ENCODE peak calls at places on chromosomes 7 and 10, in seven cellular contexts. One of them, this sample, is unnamed.

GRCh38 chr7:28005075-28005847 is 175.3 kb downstream of the JAZF1 start:
- DNase-seq in activated gamma-delta T cell treated with Interleukin-2 at 50 U/mL for 16 hours: no peak
- DNase-seq in foreskin fibroblast: peak; percentile 60
- DNase-seq in PC-3: no peak
- DNase-seq in HS-5: no peak
- DNase-seq in iris pigment epithelial cell: no peak
- DNase-seq in T1000: no peak
- DNase-seq in this sample: no peak

GRCh38 chr7:144671429-144671828 is 164.4 kb downstream of the TPK1 start:
- DNase-seq in activated gamma-delta T cell treated with Interleukin-2 at 50 U/mL for 16 hours: no peak
- DNase-seq in foreskin fibroblast: no peak
- DNase-seq in PC-3: no peak
- DNase-seq in HS-5: no peak
- DNase-seq in iris pigment epithelial cell: no peak
- DNase-seq in T1000: no peak
- DNase-seq in this sample: no peak

GRCh38 chr7:43108255-43109011 is 4.0 kb upstream of the HECW1 start:
- DNase-seq in activated gamma-delta T cell treated with Interleukin-2 at 50 U/mL for 16 hours: no peak
- DNase-seq in foreskin fibroblast: peak; percentile 84
- DNase-seq in PC-3: peak; percentile 79
- DNase-seq in HS-5: no peak
- DNase-seq in iris pigment epithelial cell: peak; percentile 55
- DNase-seq in T1000: no peak
- DNase-seq in this sample: peak; percentile 47

GRCh38 chr7:30674420-30674819 is 7.8 kb downstream of the CRHR2 start:
- DNase-seq in activated gamma-delta T cell treated with Interleukin-2 at 50 U/mL for 16 hours: no peak
- DNase-seq in foreskin fibroblast: no peak
- DNase-seq in PC-3: no peak
- DNase-seq in HS-5: no peak
- DNase-seq in iris pigment epithelial cell: no peak
- DNase-seq in T1000: no peak
- DNase-seq in this sample: no peak

GRCh38 chr10:43122096-43122495 is 16.1 kb upstream of the CSGALNACT2 start:
- DNase-seq in activated gamma-delta T cell treated with Interleukin-2 at 50 U/mL for 16 hours: no peak
- DNase-seq in foreskin fibroblast: no peak
- DNase-seq in PC-3: no peak
- DNase-seq in HS-5: no peak
- DNase-seq in iris pigment epithelial cell: no peak
- DNase-seq in T1000: no peak
- DNase-seq in this sample: no peak

GRCh38 chr10:43226851-43227845 is 39.7 kb downstream of the RASGEF1A start:
- DNase-seq in activated gamma-delta T cell treated with Interleukin-2 at 50 U/mL for 16 hours: peak; percentile 2
- DNase-seq in foreskin fibroblast: no peak
- DNase-seq in PC-3: no peak
- DNase-seq in HS-5: no peak
- DNase-seq in iris pigment epithelial cell: no peak
- DNase-seq in T1000: no peak
- DNase-seq in this sample: no peak

GRCh38 chr10:47282657-47283018 is 17.4 kb upstream of the GDF10 start:
- DNase-seq in activated gamma-delta T cell treated with Interleukin-2 at 50 U/mL for 16 hours: no peak
- DNase-seq in foreskin fibroblast: no peak
- DNase-seq in PC-3: no peak
- DNase-seq in HS-5: no peak
- DNase-seq in iris pigment epithelial cell: no peak
- DNase-seq in T1000: no peak
- DNase-seq in this sample: no peak

GRCh38 chr10:84204122-84204521 is 9.8 kb downstream of the CDHR1 start:
- DNase-seq in activated gamma-delta T cell treated with Interleukin-2 at 50 U/mL for 16 hours: no peak
- DNase-seq in foreskin fibroblast: no peak
- DNase-seq in PC-3: no peak
- DNase-seq in HS-5: no peak
- DNase-seq in iris pigment epithelial cell: peak; percentile 21
- DNase-seq in T1000: no peak
- DNase-seq in this sample: peak; percentile 8

GRCh38 chr10:72275351-72276012 is 1.8 kb downstream of the DDIT4 start:
- DNase-seq in activated gamma-delta T cell treated with Interleukin-2 at 50 U/mL for 16 hours: no peak
- DNase-seq in foreskin fibroblast: peak; percentile 41
- DNase-seq in PC-3: no peak
- DNase-seq in HS-5: no peak
- DNase-seq in iris pigment epithelial cell: peak; percentile 34
- DNase-seq in T1000: no peak
- DNase-seq in this sample: no peak

GRCh38 chr7:122304996-122305421 is 459 bp upstream of the FEZF1 start:
- DNase-seq in activated gamma-delta T cell treated with Interleukin-2 at 50 U/mL for 16 hours: no peak
- DNase-seq in foreskin fibroblast: no peak
- DNase-seq in PC-3: no peak
- DNase-seq in HS-5: no peak
- DNase-seq in iris pigment epithelial cell: no peak
- DNase-seq in T1000: peak; percentile 36
- DNase-seq in this sample: no peak

GRCh38 chr10:14438057-14438456 is 107.3 kb upstream of the FRMD4A start:
- DNase-seq in activated gamma-delta T cell treated with Interleukin-2 at 50 U/mL for 16 hours: no peak
- DNase-seq in foreskin fibroblast: no peak
- DNase-seq in PC-3: no peak
- DNase-seq in HS-5: no peak
- DNase-seq in iris pigment epithelial cell: no peak
- DNase-seq in T1000: no peak
- DNase-seq in this sample: no peak

GRCh38 chr10:48838830-48839229 is 100.8 kb downstream of the LRRC18 start:
- DNase-seq in activated gamma-delta T cell treated with Interleukin-2 at 50 U/mL for 16 hours: no peak
- DNase-seq in foreskin fibroblast: no peak
- DNase-seq in PC-3: no peak
- DNase-seq in HS-5: no peak
- DNase-seq in iris pigment epithelial cell: no peak
- DNase-seq in T1000: no peak
- DNase-seq in this sample: no peak

GRCh38 chr7:103687272-103687671 is 241.3 kb upstream of the SLC26A5 start:
- DNase-seq in activated gamma-delta T cell treated with Interleukin-2 at 50 U/mL for 16 hours: no peak
- DNase-seq in foreskin fibroblast: no peak
- DNase-seq in PC-3: no peak
- DNase-seq in HS-5: no peak
- DNase-seq in iris pigment epithelial cell: no peak
- DNase-seq in T1000: no peak
- DNase-seq in this sample: no peak

GRCh38 chr7:157606140-157606539 is 269.3 kb downstream of the DNAJB6 start:
- DNase-seq in activated gamma-delta T cell treated with Interleukin-2 at 50 U/mL for 16 hours: no peak
- DNase-seq in foreskin fibroblast: no peak
- DNase-seq in PC-3: no peak
- DNase-seq in HS-5: no peak
- DNase-seq in iris pigment epithelial cell: no peak
- DNase-seq in T1000: no peak
- DNase-seq in this sample: no peak

GRCh38 chr7:149690688-149691446 is 82.5 kb downstream of the ZNF467 start:
- DNase-seq in activated gamma-delta T cell treated with Interleukin-2 at 50 U/mL for 16 hours: no peak
- DNase-seq in foreskin fibroblast: peak; percentile 78
- DNase-seq in PC-3: peak; percentile 54
- DNase-seq in HS-5: no peak
- DNase-seq in iris pigment epithelial cell: peak; percentile 78
- DNase-seq in T1000: no peak
- DNase-seq in this sample: peak; percentile 97

GRCh38 chr7:137626469-137627067 is 220.2 kb downstream of the DGKI start:
- DNase-seq in activated gamma-delta T cell treated with Interleukin-2 at 50 U/mL for 16 hours: no peak
- DNase-seq in foreskin fibroblast: peak; percentile 49
- DNase-seq in PC-3: peak; percentile 70
- DNase-seq in HS-5: no peak
- DNase-seq in iris pigment epithelial cell: peak; percentile 51
- DNase-seq in T1000: no peak
- DNase-seq in this sample: peak; percentile 47

GRCh38 chr7:134472572-134473242 is 13.8 kb upstream of the AKR1B1 start:
- DNase-seq in activated gamma-delta T cell treated with Interleukin-2 at 50 U/mL for 16 hours: no peak
- DNase-seq in foreskin fibroblast: peak; percentile 30
- DNase-seq in PC-3: no peak
- DNase-seq in HS-5: no peak
- DNase-seq in iris pigment epithelial cell: peak; percentile 39
- DNase-seq in T1000: no peak
- DNase-seq in this sample: no peak

GRCh38 chr10:120017731-120018130 is 125.2 kb downstream of the SEC23IP start:
- DNase-seq in activated gamma-delta T cell treated with Interleukin-2 at 50 U/mL for 16 hours: no peak
- DNase-seq in foreskin fibroblast: no peak
- DNase-seq in PC-3: peak; percentile 10
- DNase-seq in HS-5: no peak
- DNase-seq in iris pigment epithelial cell: no peak
- DNase-seq in T1000: no peak
- DNase-seq in this sample: peak; percentile 67

GRCh38 chr7:150489812-150490211 is 24.9 kb upstream of the GIMAP7 start:
- DNase-seq in activated gamma-delta T cell treated with Interleukin-2 at 50 U/mL for 16 hours: no peak
- DNase-seq in foreskin fibroblast: no peak
- DNase-seq in PC-3: no peak
- DNase-seq in HS-5: no peak
- DNase-seq in iris pigment epithelial cell: no peak
- DNase-seq in T1000: no peak
- DNase-seq in this sample: no peak

GRCh38 chr7:41058986-41059741 is 643.7 kb downstream of the INHBA start:
- DNase-seq in activated gamma-delta T cell treated with Interleukin-2 at 50 U/mL for 16 hours: no peak
- DNase-seq in foreskin fibroblast: peak; percentile 62
- DNase-seq in PC-3: peak; percentile 62
- DNase-seq in HS-5: no peak
- DNase-seq in iris pigment epithelial cell: peak; percentile 41
- DNase-seq in T1000: no peak
- DNase-seq in this sample: no peak

GRCh38 chr7:110861163-110861562 is 229.8 kb upstream of the LRRN3 start:
- DNase-seq in activated gamma-delta T cell treated with Interleukin-2 at 50 U/mL for 16 hours: no peak
- DNase-seq in foreskin fibroblast: no peak
- DNase-seq in PC-3: no peak
- DNase-seq in HS-5: no peak
- DNase-seq in iris pigment epithelial cell: no peak
- DNase-seq in T1000: no peak
- DNase-seq in this sample: no peak

GRCh38 chr10:98980353-98980752 is 255.3 kb downstream of the HPSE2 start:
- DNase-seq in activated gamma-delta T cell treated with Interleukin-2 at 50 U/mL for 16 hours: no peak
- DNase-seq in foreskin fibroblast: no peak
- DNase-seq in PC-3: no peak
- DNase-seq in HS-5: no peak
- DNase-seq in iris pigment epithelial cell: no peak
- DNase-seq in T1000: no peak
- DNase-seq in this sample: no peak

GRCh38 chr10:43131906-43132305 is 6.3 kb upstream of the CSGALNACT2 start:
- DNase-seq in activated gamma-delta T cell treated with Interleukin-2 at 50 U/mL for 16 hours: no peak
- DNase-seq in foreskin fibroblast: no peak
- DNase-seq in PC-3: no peak
- DNase-seq in HS-5: no peak
- DNase-seq in iris pigment epithelial cell: no peak
- DNase-seq in T1000: no peak
- DNase-seq in this sample: no peak

GRCh38 chr7:31782411-31782991 is 95.5 kb downstream of the PPP1R17 start:
- DNase-seq in activated gamma-delta T cell treated with Interleukin-2 at 50 U/mL for 16 hours: no peak
- DNase-seq in foreskin fibroblast: peak; percentile 54
- DNase-seq in PC-3: peak; percentile 92
- DNase-seq in HS-5: peak; percentile 66
- DNase-seq in iris pigment epithelial cell: peak; percentile 56
- DNase-seq in T1000: peak; percentile 22
- DNase-seq in this sample: peak; percentile 76

GRCh38 chr7:128168667-128169210 is 72.3 kb upstream of the LEP start:
- DNase-seq in activated gamma-delta T cell treated with Interleukin-2 at 50 U/mL for 16 hours: no peak
- DNase-seq in foreskin fibroblast: peak; percentile 32
- DNase-seq in PC-3: no peak
- DNase-seq in HS-5: no peak
- DNase-seq in iris pigment epithelial cell: no peak
- DNase-seq in T1000: no peak
- DNase-seq in this sample: no peak

GRCh38 chr10:119658274-119658673 is 7.1 kb downstream of the BAG3 start:
- DNase-seq in activated gamma-delta T cell treated with Interleukin-2 at 50 U/mL for 16 hours: no peak
- DNase-seq in foreskin fibroblast: peak; percentile 97
- DNase-seq in PC-3: peak; percentile 91
- DNase-seq in HS-5: no peak
- DNase-seq in iris pigment epithelial cell: peak; percentile 97
- DNase-seq in T1000: peak; percentile 80
- DNase-seq in this sample: peak; percentile 92

GRCh38 chr7:68015565-68016532 is 1019.2 kb downstream of the TYW1 start:
- DNase-seq in activated gamma-delta T cell treated with Interleukin-2 at 50 U/mL for 16 hours: no peak
- DNase-seq in foreskin fibroblast: no peak
- DNase-seq in PC-3: no peak
- DNase-seq in HS-5: no peak
- DNase-seq in iris pigment epithelial cell: no peak
- DNase-seq in T1000: no peak
- DNase-seq in this sample: no peak

This sample was measured in HT1080.